ENCODE peak calls at places on chromosomes 2 and 18, in four cellular contexts. K, H, Q and X are unnamed samples.

GRCh38 chr2:109427661-109428091 is 186.1 kb downstream of the SEPTIN10 start:
- DNase-seq in K (no peak), H (no peak), Q (no peak), X (no peak)

GRCh38 chr2:202034249-202035088 is 814 bp downstream of the FZD7 start:
- DNase-seq in K (peak; percentile 59), H (peak; percentile 16), Q (no peak), X (no peak)

GRCh38 chr18:57542801-57543427 is 43.6 kb downstream of the FECH start:
- DNase-seq in K (peak; percentile 5), H (no peak), Q (no peak), X (no peak)

GRCh38 chr2:240593026-240593702 is 6.6 kb downstream of the CAPN10 start:
- DNase-seq in K (no peak), H (no peak), Q (no peak), X (no peak)

GRCh38 chr2:127044165-127044718 is 62.7 kb downstream of the BIN1 start:
- DNase-seq in K (no peak), H (no peak), Q (no peak), X (no peak)

GRCh38 chr2:119483395-119483753 is 40.9 kb downstream of the SCTR start:
- DNase-seq in K (no peak), H (no peak), Q (no peak), X (no peak)

GRCh38 chr2:223528036-223528435 is 74.1 kb downstream of the SCG2 start:
- DNase-seq in K (peak; percentile 82), H (no peak), Q (no peak), X (no peak)

GRCh38 chr18:48597671-48598070 is 58.8 kb downstream of the CTIF start:
- DNase-seq in K (no peak), H (no peak), Q (no peak), X (no peak)

GRCh38 chr2:55159037-55159651 is 72.9 kb downstream of the CLHC1 start:
- DNase-seq in K (no peak), H (no peak), Q (no peak), X (peak; percentile 60)

GRCh38 chr2:147275943-147276342 is 568.9 kb upstream of the ACVR2A start:
- DNase-seq in K (no peak), H (no peak), Q (no peak), X (no peak)

GRCh38 chr2:98825404-98825803 is 94.5 kb upstream of the MGAT4A start:
- DNase-seq in K (no peak), H (no peak), Q (no peak), X (no peak)

GRCh38 chr2:98823196-98824166 is 92.5 kb upstream of the MGAT4A start:
- DNase-seq in K (peak; percentile 14), H (no peak), Q (no peak), X (no peak)

GRCh38 chr2:98825858-98826257 is 94.9 kb upstream of the MGAT4A start:
- DNase-seq in K (no peak), H (no peak), Q (no peak), X (no peak)

GRCh38 chr2:98824256-98825042 is 93.5 kb upstream of the MGAT4A start:
- DNase-seq in K (no peak), H (no peak), Q (no peak), X (no peak)

DNA sequence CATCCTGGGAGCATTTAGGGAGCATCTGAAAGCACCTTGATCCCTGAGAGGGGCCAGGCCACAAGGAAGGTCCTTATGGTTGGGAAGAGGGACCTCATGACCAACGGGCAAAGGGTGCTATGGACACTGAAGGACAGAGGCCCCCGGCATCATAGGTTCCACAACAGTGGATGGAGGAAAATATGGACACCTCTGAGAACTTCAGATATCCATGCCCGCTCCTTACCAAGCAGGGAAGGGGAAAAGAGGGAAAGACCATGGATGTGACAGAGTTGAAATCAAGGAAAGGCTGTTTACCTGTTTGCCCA is 94.1 kb upstream of the MGAT4A start:
- DNase-seq in K (no peak), H (no peak), Q (no peak), X (no peak)
- H3K27ac ChIP-seq in K (no peak overlapping the region), H (no peak overlapping the region), Q (no peak overlapping the region), X (no peak overlapping the region)

GRCh38 chr18:40094441-40094840 is 1860.6 kb upstream of the PIK3C3 start:
- DNase-seq in K (peak; percentile 3), H (no peak), Q (no peak), X (no peak)

GRCh38 chr18:40096675-40097074 is 1858.4 kb upstream of the PIK3C3 start:
- DNase-seq in K (no peak), H (no peak), Q (no peak), X (no peak)
- H3K9me3 ChIP-seq in K (no peaks in the 10 kb centered on the region), H (no peaks in the 10 kb centered on the region), Q (no peaks in the 10 kb centered on the region), X (peaks cover 42% of the 10 kb centered on the region)

GRCh38 chr18:69559604-69560003 is 158.9 kb downstream of the DOK6 start:
- DNase-seq in K (no peak), H (no peak), Q (no peak), X (no peak)
- H3K4me2 ChIP-seq in K (no peak overlapping the region), H (no peak overlapping the region), Q (no peak overlapping the region), X (no peak overlapping the region)

GRCh38 chr2:143246815-143247744 is 117.9 kb downstream of the ARHGAP15 start:
- DNase-seq in K (no peak), H (no peak), Q (no peak), X (no peak)
- H3K27ac ChIP-seq in K (no peak overlapping the region), H (no peak overlapping the region), Q (no peak overlapping the region), X (no peak overlapping the region)

GRCh38 chr2:216754812-216755211 is 59.5 kb upstream of the IGFBP5 start:
- DNase-seq in K (no peak), H (no peak), Q (no peak), X (no peak)
- H3K9me3 ChIP-seq in K (no peaks in the 10 kb centered on the region), H (no peaks in the 10 kb centered on the region), Q (no peaks in the 10 kb centered on the region), X (no peaks in the 10 kb centered on the region)

GRCh38 chr2:218022851-218023530 is 20.2 kb upstream of the TNS1 start:
- DNase-seq in K (no peak), H (no peak), Q (no peak), X (no peak)
- H3K4me2 ChIP-seq in K (no peak overlapping the region), H (no peak overlapping the region), Q (no peak overlapping the region), X (no peak overlapping the region)

DNA sequence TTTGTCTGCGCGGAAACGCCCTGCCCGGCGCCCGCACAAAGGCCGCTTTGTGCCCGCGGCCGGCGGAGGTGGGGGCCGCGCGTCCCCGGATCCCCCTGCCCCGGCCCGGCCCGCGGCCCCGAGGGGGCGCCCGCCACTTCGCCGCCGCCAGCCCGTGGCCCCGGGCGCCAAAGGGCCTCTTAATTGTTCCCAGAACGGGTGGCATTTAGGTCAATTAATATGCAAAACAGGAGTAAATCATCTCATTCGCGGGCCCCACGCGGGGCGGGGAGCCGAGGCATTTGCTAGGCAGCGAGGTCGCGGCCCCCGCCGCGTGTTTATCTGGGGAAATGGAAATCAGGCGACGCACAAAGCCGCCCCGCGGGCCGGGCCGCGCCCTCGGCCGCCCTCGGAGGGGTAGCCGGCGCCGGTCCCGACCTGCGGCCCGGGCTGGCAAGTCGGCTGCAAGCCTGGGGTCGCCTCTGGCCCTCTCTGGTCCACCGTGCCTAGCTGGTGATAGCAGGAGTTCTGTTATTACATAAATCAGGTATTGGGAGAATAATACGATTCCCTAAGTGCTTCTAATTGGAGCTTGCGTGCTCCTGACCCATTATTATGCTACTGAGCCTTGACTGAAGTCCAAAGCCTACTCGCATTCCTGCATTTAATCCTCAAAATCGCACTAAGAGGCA is 148.2 kb upstream of the GLI2 start:
- DNase-seq in K (no peak), H (no peak), Q (no peak), X (no peak)
- H3K27ac ChIP-seq in K (no peak overlapping the region), H (no peak overlapping the region), Q (no peak overlapping the region), X (no peak overlapping the region)

GRCh38 chr18:45571161-45571560 is 44.1 kb upstream of the SLC14A2 start:
- DNase-seq in K (no peak), H (no peak), Q (no peak), X (no peak)
- H3K9me3 ChIP-seq in K (no peaks in the 10 kb centered on the region), H (no peaks in the 10 kb centered on the region), Q (no peaks in the 10 kb centered on the region), X (no peaks in the 10 kb centered on the region)

DNA sequence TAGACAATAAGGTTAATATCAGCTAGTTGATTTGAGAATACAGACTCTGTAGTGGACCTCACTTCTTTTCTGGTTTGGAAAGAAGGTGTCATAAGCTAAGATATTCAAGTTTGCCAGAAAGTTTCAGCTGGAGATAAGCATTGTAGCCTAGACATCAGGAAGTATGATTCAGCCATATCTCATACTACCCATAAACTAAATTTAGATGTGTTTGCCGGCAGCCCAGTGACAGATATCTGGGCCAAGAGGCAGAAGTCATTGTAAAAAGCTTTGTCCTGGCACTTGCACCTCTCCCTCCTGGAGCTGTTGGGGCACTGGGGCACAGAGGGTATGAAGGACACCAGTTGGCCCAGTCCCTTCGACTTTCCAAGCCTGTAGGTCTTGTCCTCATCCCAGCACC is 128.0 kb downstream of the EPHA4 start:
- DNase-seq in K (peak; percentile 56), H (no peak), Q (no peak), X (no peak)
- H3K4me2 ChIP-seq in K (peak overlapping the region; percentile 16), H (no peak overlapping the region), Q (no peak overlapping the region), X (no peak overlapping the region)